ENCODE peak calls at places on chromosomes 11 and 22, in seven cellular contexts. F is transverse colon, W is HCT116, G is GM12878, T is GM23338, Q is SK-N-SH, J is stomach. P is an unnamed sample.
A peak's percentile ranks its signal among the peaks of the same experiment; 100 is the strongest.

GRCh38 chr11:110000045-110000502 is 93.1 kb upstream of the ZC3H12C start:
- DNase-seq in Q (no peak), J (no peak), W (peak; percentile 23), G (peak; percentile 92), T (no peak), F (no peak), P (no peak)

GRCh38 chr11:28107331-28107725 is 628 bp downstream of the KIF18A start:
- DNase-seq in G (peak; percentile 21), W (no peak), T (peak; percentile 23), J (no peak), Q (peak; percentile 18), F (no peak), P (no peak)

GRCh38 chr11:16804104-16804947 is 65.9 kb downstream of the C11orf58 start:
- DNase-seq in Q (no peak), F (peak; percentile 64), T (no peak), G (no peak), W (no peak), J (peak; percentile 40), P (no peak)

GRCh38 chr11:76823481-76824028 is 37.2 kb upstream of the ACER3 start:
- DNase-seq in F (no peak), J (no peak), G (no peak), T (peak; percentile 52), W (peak; percentile 88), Q (no peak), P (no peak)

GRCh38 chr11:128927683-128928336 is 14.9 kb downstream of the TP53AIP1 start:
- DNase-seq in G (no peak), Q (no peak), F (no peak), T (peak; percentile 28), J (no peak), W (no peak), P (no peak)

GRCh38 chr11:1234771-1235614 is 12.1 kb downstream of the MUC5B start:
- DNase-seq in Q (peak; percentile 29), T (no peak), J (no peak), F (peak; percentile 7), G (no peak), W (no peak), P (no peak)

GRCh38 chr11:19742595-19743292 is 30.1 kb downstream of the NAV2 start:
- DNase-seq in J (peak; percentile 84), F (peak; percentile 83), G (no peak), W (peak; percentile 51), T (peak; percentile 81), Q (peak; percentile 68), P (peak; percentile 81)

GRCh38 chr22:37370306-37370979 is 56.8 kb downstream of the ELFN2 start:
- DNase-seq in J (peak; percentile 29), T (no peak), G (no peak), W (no peak), Q (no peak), F (peak; percentile 39), P (no peak)

GRCh38 chr11:76083563-76084451 is 122.5 kb downstream of the WNT11 start:
- DNase-seq in W (no peak), F (no peak), J (no peak), Q (no peak), T (no peak), G (no peak), P (no peak)

GRCh38 chr11:72670041-72670440 is 4.2 kb downstream of the PDE2A start:
- DNase-seq in G (no peak), F (no peak), T (peak; percentile 75), W (no peak), J (no peak), Q (no peak), P (no peak)

GRCh38 chr11:62358273-62358672 is 21.0 kb downstream of the ASRGL1 start:
- DNase-seq in Q (no peak), T (no peak), J (no peak), F (no peak), W (no peak), G (no peak), P (no peak)

GRCh38 chr11:1458340-1459218 is 28.0 kb downstream of the MOB2 start:
- DNase-seq in T (peak; percentile 44), W (no peak), J (peak; percentile 82), G (no peak), F (peak; percentile 80), Q (peak; percentile 90), P (no peak)

GRCh38 chr11:17388609-17389204 is at the start of gene KCNJ11:
- DNase-seq in T (peak; percentile 80), W (no peak), Q (no peak), F (no peak), J (peak; percentile 35), G (no peak), P (no peak)

GRCh38 chr11:95156916-95157568 is 67.4 kb downstream of the ENDOD1 start:
- DNase-seq in W (no peak), T (peak; percentile 21), J (no peak), G (no peak), Q (no peak), F (no peak), P (peak; percentile 72)

GRCh38 chr11:94793822-94794221 is 25.7 kb downstream of the AMOTL1 start:
- DNase-seq in F (no peak), Q (no peak), T (no peak), G (no peak), W (no peak), J (no peak), P (no peak)

GRCh38 chr11:118622376-118623290 is 15.2 kb downstream of the PHLDB1 start:
- DNase-seq in J (no peak), G (no peak), W (peak; percentile 68), Q (peak; percentile 67), T (no peak), F (no peak), P (peak; percentile 94)

GRCh38 chr11:67648140-67648795 is 2.3 kb downstream of the ACY3 start:
- DNase-seq in J (peak; percentile 63), Q (no peak), T (peak; percentile 85), F (peak; percentile 54), W (peak; percentile 59), G (no peak), P (no peak)

GRCh38 chr11:126465573-126466287 is 110.2 kb downstream of the ST3GAL4 start:
- DNase-seq in J (peak; percentile 30), T (no peak), Q (peak; percentile 57), F (peak; percentile 68), G (peak; percentile 53), W (no peak), P (no peak)

GRCh38 chr11:65661599-65662246 is 993 bp downstream of the RELA start:
- DNase-seq in T (no peak), G (no peak), W (no peak), J (no peak), F (no peak), Q (no peak), P (no peak)

GRCh38 chr11:9250139-9250582 is 15.0 kb downstream of the DENND5A start:
- DNase-seq in J (no peak), F (no peak), Q (no peak), G (peak; percentile 77), W (no peak), T (no peak), P (no peak)

GRCh38 chr11:46381046-46381835 is at the start of gene MDK:
- DNase-seq in G (no peak), F (peak; percentile 39), W (no peak), J (peak; percentile 48), Q (peak; percentile 96), T (peak; percentile 85), P (no peak)
- TF ChIP-seq POLR2AphosphoS5 in G (no peak), F (no peak), W (no peak), J (no peak), Q (no peak), T (no peak), P (no peak)

GRCh38 chr22:23713696-23714595 is 23.1 kb downstream of the RGL4 start:
- DNase-seq in J (no peak), Q (no peak), T (no peak), W (no peak), G (no peak), F (no peak), P (peak; percentile 24)

GRCh38 chr22:23718371-23719165 is 27.8 kb downstream of the RGL4 start:
- DNase-seq in F (no peak), T (no peak), G (no peak), W (no peak), J (no peak), Q (no peak), P (no peak)

GRCh38 chr22:23714596-23715588 is 24.1 kb downstream of the RGL4 start:
- DNase-seq in F (no peak), W (no peak), Q (no peak), G (no peak), J (no peak), T (no peak), P (peak; percentile 41)

GRCh38 chr22:23715811-23716355 is 25.1 kb downstream of the RGL4 start:
- DNase-seq in T (no peak), G (no peak), F (no peak), J (no peak), Q (no peak), W (no peak), P (no peak)

DNA sequence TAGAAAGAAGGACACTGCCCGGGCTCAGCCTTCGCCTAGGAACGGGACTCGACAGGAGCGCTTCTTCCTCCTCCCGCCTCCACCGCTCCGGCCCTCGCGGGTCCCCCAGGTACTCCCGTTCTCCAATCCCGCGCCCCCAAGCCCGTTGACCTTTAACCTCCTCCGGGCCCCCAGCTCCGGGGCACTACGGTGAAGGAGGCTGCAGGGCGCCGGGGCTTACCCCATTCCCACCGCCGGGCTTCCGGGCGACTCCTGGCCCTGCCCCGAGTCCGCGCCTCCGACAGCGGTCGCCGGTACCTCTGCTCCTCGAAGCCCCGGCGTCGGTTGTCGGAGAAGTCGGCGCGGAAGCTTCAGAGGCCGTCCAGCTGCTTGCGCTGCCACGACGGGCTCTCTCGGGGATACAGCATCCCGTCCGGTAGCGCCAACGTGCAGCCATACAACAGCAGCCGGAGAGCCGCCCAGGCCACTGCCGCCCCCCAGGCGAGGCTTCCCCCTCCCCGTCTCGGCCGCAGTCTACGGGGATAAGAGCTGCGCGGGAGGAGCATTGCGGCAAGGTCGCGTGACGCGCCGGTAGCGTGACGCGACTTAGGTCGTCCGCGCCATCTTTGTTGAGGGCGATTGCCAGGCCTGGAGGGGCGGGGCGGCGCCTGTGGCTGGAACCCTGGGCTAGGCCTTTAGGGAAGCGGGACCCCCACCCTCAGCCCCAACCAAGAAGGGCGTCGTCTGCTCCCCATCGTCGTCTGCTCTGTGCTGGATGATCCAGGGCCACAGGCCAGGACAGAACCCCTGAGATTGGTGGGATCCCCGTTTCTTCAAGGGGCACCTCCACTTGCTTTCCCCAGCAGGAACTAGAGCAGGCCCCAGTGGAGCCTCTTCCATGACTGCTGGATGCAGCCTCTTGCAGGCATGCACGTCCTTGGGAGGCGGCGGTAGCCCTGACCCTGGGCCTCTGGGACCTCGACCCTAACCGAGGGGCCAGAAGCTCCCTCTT is 26.3 kb downstream of the RGL4 start:
- DNase-seq in F (peak; percentile 88), Q (peak; percentile 96), W (peak; percentile 75), T (peak; percentile 96), G (peak; percentile 53), J (peak; percentile 87), P (peak; percentile 63)
- TF ChIP-seq CTCF in F (no peak), Q (no peak), W (no peak), T (no peak), G (no peak), J (no peak), P (no peak)

DNA sequence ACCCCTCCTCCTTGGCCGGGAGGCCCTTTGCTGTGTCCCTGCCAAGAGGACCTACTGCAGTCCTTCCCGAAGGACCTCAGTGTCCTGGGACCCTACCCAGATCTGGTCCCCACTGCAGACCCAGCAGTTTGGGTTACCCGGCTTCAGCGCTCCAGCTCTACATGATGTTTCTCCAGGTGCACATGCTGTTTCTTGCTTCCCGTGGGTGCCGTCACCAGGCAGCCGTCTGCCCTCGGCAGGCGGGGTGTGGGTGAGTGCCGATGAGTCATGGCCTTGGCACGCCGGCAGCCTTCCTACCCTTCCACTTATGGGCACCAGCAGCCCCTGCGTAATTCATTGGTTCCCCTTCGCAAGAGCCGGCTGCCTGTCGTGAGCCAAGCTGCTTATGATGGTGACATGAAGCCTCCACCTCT is 101.8 kb downstream of the BCR start:
- DNase-seq in W (peak; percentile 51), T (no peak), G (no peak), F (peak; percentile 60), J (peak; percentile 81), Q (no peak), P (peak; percentile 98)
- TF ChIP-seq POLR2AphosphoS5 in W (no peak), T (no peak), G (no peak), F (peak; percentile 9), J (peak; percentile 76), Q (no peak), P (no peak)

GRCh38 chr11:44658451-44658850 is 68.3 kb upstream of the TSPAN18 start:
- DNase-seq in W (no peak), F (no peak), T (peak; percentile 48), J (no peak), Q (peak; percentile 68), G (no peak), P (no peak)
- TF ChIP-seq CTCF in W (peak; percentile 55), F (no peak), T (peak; percentile 53), J (no peak), Q (peak; percentile 22), G (peak; percentile 19), P (no peak)